ENCODE peak calls at places on chromosomes 13 and 19, in four cellular contexts. X is left ventricle myocardium inferior, R is psoas muscle, D is adrenal gland. B is an unnamed sample.
A peak's percentile ranks its signal among the peaks of the same experiment; 100 is the strongest.

GRCh38 chr13:99496322-99497142 is 4.7 kb upstream of the TM9SF2 start:
- DNase-seq in X (peak; percentile 35), D (peak; percentile 87), R (peak; percentile 65), B (no peak)

GRCh38 chr19:19385900-19386339 is 19.6 kb upstream of the GATAD2A start:
- DNase-seq in X (no peak), D (no peak), R (no peak), B (no peak)

GRCh38 chr19:14310055-14310454 is 71.2 kb upstream of the ADGRE5 start:
- DNase-seq in R (no peak), X (no peak), D (no peak), B (no peak)

GRCh38 chr13:43470610-43471009 is 316.2 kb downstream of the ENOX1 start:
- DNase-seq in D (no peak), X (no peak), R (no peak), B (no peak)

GRCh38 chr13:73702419-73703071 is 431.7 kb downstream of the KLF12 start:
- DNase-seq in D (no peak), X (no peak), R (no peak), B (no peak)

GRCh38 chr13:73411067-73411809 is 352.4 kb downstream of the KLF5 start:
- DNase-seq in X (no peak), R (no peak), D (no peak), B (no peak)

GRCh38 chr13:47277774-47278173 is 380.9 kb upstream of the HTR2A start:
- DNase-seq in X (no peak), R (no peak), D (no peak), B (no peak)

GRCh38 chr19:36685835-36686234 is 1.6 kb upstream of the ZNF567 start:
- DNase-seq in D (no peak), R (no peak), X (no peak), B (no peak)

GRCh38 chr19:11587302-11587972 is 9.8 kb upstream of the ZNF627 start:
- DNase-seq in D (peak; percentile 70), X (peak; percentile 74), R (peak; percentile 81), B (no peak)

DNA sequence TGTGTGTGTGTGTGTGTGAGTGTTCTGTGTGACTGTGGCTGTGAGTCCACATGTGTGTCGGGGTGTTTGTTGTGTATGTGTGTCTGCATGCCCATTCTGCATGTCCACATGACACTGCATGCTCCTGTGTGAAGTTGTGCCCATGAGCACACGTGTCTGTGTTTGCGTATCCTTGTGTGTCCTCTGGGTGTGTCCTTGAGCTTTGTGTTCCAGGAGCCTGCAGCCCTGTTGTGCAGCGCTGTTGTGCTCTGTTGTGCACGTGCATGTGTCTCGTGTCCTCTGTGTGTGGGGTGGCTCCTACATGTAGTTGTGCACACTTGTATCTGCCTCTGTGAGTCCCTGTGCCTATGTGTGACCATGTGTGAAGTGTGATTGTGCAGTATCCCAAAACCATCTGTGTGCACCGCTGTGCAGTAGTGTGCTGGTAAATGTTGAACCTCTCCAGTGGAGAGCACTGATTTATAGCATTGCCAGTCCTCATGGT is 2.2 kb upstream of the ARHGEF18 start:
- DNase-seq in X (no peak), R (no peak), D (no peak), B (no peak)
- H3K27ac ChIP-seq in X (no peak overlapping the region), R (no peak overlapping the region), D (no peak overlapping the region), B (no peak overlapping the region)

GRCh38 chr13:100517706-100518105 is 70.9 kb downstream of the GGACT start:
- DNase-seq in D (no peak), X (no peak), R (no peak), B (no peak)
- TF ChIP-seq CTCF in D (no peak), X (no peak), R (no peak), B (no peak)

GRCh38 chr13:82092312-82092711 is 1751.4 kb upstream of the SPRY2 start:
- DNase-seq in D (no peak), X (no peak), R (no peak), B (no peak)
- H3K27ac ChIP-seq in D (no peak overlapping the region), X (no peak overlapping the region), R (no peak overlapping the region), B (no peak overlapping the region)

GRCh38 chr19:33740811-33741396 is 55.8 kb upstream of the KCTD15 start:
- DNase-seq in D (no peak), X (no peak), R (no peak), B (no peak)

GRCh38 chr19:33734913-33735312 is 61.8 kb upstream of the KCTD15 start:
- DNase-seq in X (no peak), D (no peak), R (no peak), B (no peak)

GRCh38 chr19:33736158-33736557 is 60.5 kb upstream of the KCTD15 start:
- DNase-seq in D (no peak), R (no peak), X (no peak), B (no peak)

GRCh38 chr19:33737704-33738103 is 59.0 kb upstream of the KCTD15 start:
- DNase-seq in D (no peak), X (no peak), R (no peak), B (no peak)

GRCh38 chr19:33736787-33737186 is 59.9 kb upstream of the KCTD15 start:
- DNase-seq in X (no peak), D (no peak), R (no peak), B (no peak)
- TF ChIP-seq CTCF in X (no peak), D (no peak), R (no peak), B (no peak)

DNA sequence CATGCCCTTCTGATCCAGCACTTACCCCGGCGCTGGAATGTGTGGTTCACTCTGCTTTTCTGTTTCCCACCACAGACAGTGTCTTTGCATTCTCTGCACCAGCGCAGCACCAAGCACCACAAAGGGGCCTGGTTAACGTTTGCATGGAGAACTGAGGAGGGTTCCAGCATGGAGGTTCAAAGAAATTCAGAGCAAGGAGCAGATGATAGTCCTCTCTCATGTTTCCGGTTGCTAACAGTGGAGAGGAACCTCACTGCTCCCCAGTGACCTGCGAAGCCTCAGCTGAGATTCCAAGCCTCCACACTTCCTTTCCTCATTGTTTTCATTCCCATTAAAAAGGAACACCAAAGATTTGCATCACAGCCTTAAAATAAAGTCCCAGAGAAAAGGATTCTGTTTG is 99.7 kb downstream of the STARD13 start:
- DNase-seq in X (no peak), D (no peak), R (no peak), B (no peak)
- H3K27ac ChIP-seq in X (peak overlapping the region; percentile 66), D (peak overlapping the region; percentile 56), R (peak overlapping the region; percentile 14), B (peak overlapping the region; percentile 69)

DNA sequence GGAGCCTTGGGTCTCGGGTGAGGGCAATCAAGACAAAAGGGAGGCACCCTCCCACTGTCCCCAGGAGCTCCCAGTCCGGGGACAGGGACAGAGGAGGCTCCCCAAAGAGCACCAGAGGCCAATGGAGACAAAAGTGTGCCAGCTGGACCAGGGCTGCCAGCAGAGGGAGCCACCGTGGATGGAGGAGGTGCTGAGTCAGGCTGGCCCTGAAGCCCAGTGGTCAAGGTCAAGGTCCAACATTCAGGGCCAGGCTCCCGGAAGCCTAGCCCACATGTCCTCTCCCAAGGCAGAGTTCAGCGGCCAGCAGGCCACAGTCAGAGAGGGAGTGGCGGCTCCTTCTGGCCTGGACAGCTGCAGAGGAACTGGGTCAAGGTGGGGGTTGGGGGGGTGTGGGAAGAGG is 8.4 kb downstream of the COL5A3 start:
- DNase-seq in D (peak; percentile 78), X (peak; percentile 63), R (peak; percentile 83), B (no peak)
- TF ChIP-seq CTCF in D (peak; percentile 69), X (peak; percentile 52), R (peak; percentile 19), B (no peak)

GRCh38 chr13:77328819-77329132 is 1.9 kb upstream of the MYCBP2 start:
- DNase-seq in D (no peak), X (no peak), R (no peak), B (no peak)
- H3K27ac ChIP-seq in D (peak overlapping the region; percentile 88), X (peak overlapping the region; percentile 91), R (peak overlapping the region; percentile 85), B (peak overlapping the region; percentile 91)

GRCh38 chr13:24741016-24741662 is 22.8 kb upstream of the RNF17 start:
- DNase-seq in X (no peak), D (no peak), R (no peak), B (no peak)
- TF ChIP-seq CTCF in X (peak; percentile 10), D (no peak), R (no peak), B (no peak)

DNA sequence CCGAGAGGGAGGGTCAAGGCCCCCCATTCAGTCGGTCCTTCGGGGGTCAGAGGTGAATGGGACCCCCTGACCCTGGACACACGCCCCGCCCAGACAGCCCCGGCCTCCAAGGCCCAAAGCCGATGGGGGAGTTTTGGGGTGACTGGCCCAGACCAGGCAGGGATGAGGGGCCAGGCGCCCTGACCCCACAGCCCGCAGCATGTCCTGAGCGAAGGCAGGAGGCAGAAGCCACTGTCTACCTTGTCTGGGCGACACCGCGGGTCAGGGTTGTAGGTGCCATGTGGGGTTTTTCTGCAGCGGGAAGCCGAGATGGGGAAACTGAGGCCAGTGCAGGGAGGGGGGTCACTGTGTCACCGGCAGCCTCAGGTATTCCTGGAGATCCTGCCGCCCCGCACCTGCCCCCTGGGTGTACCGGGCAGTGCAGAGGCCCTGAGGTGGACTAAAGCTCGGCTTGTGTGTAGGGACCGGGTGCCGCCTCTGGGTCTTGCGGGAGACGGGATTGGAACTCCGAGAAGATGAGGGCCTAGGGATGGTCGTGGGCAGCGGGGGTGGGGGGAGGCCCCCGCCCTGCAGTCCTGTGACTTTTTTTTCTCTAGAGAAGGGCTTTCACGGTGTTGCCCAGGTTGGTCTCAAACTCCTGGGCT is 8.5 kb downstream of the ARID3A start:
- DNase-seq in R (no peak), X (no peak), D (no peak), B (no peak)
- H3K27ac ChIP-seq in R (peak overlapping the region; percentile 81), X (peak overlapping the region; percentile 74), D (peak overlapping the region; percentile 70), B (peak overlapping the region; percentile 69)

GRCh38 chr13:93425411-93425810 is 198.8 kb downstream of the GPC6 start:
- DNase-seq in R (no peak), X (no peak), D (no peak), B (no peak)
- TF ChIP-seq CTCF in R (no peak), X (no peak), D (no peak), B (no peak)